ENCODE peak calls at places on chromosomes 11 and 22, in seven cellular contexts. W, P, O, M, T, C and X are unnamed samples. For H3K36me3, the result is how much of the 10 kb centered on the place peaks cover.

GRCh38 chr11:104556606-104557301 is 341.5 kb downstream of the CASP12 start:
- DNase-seq in W (no peak), P (no peak), O (no peak), M (no peak), T (no peak), C (no peak), X (no peak)

GRCh38 chr22:32333141-32333768 is 24.4 kb upstream of the RFPL3 start:
- DNase-seq in W (no peak), P (no peak), O (peak), M (no peak), T (peak), C (no peak), X (no peak)

GRCh38 chr22:40586781-40587180 is 49.7 kb downstream of the MRTFA start:
- DNase-seq in W (no peak), P (no peak), O (no peak), M (no peak), T (no peak), C (no peak), X (no peak)

GRCh38 chr11:86931965-86932332 is 23.2 kb downstream of the FZD4 start:
- DNase-seq in W (no peak), P (no peak), O (no peak), M (no peak), T (no peak), C (no peak), X (peak)

GRCh38 chr11:93718057-93718563 is 23.2 kb downstream of the TAF1D start:
- DNase-seq in W (no peak), P (no peak), O (no peak), M (no peak), T (no peak), C (no peak), X (no peak)

GRCh38 chr11:120511116-120511803 is at the start of gene GRIK4:
- DNase-seq in W (peak), P (peak), O (peak), M (peak), T (peak), C (peak), X (peak)

GRCh38 chr11:86595401-86595800 is 77.0 kb downstream of the ME3 start:
- DNase-seq in W (no peak), P (no peak), O (no peak), M (no peak), T (no peak), C (no peak), X (peak)

GRCh38 chr11:61862714-61863547 is 28.4 kb downstream of the FADS3 start:
- DNase-seq in W (no peak), P (no peak), O (no peak), M (no peak), T (no peak), C (no peak), X (no peak)

GRCh38 chr22:19853058-19853878 is 1.4 kb downstream of the GNB1L start:
- DNase-seq in W (no peak), P (peak), O (no peak), M (no peak), T (no peak), C (no peak), X (no peak)

GRCh38 chr11:45860764-45861510 is 13.7 kb downstream of the CRY2 start:
- DNase-seq in W (no peak), P (no peak), O (no peak), M (no peak), T (no peak), C (no peak), X (no peak)

GRCh38 chr22:45008853-45009751 is 703 bp downstream of the PHF21B start:
- DNase-seq in W (no peak), P (peak), O (no peak), M (no peak), T (no peak), C (no peak), X (no peak)

GRCh38 chr11:86741489-86742435 is 58.6 kb upstream of the PRSS23 start:
- DNase-seq in W (no peak), P (peak), O (no peak), M (no peak), T (peak), C (no peak), X (peak)

GRCh38 chr11:69153661-69154060 is 2.1 kb upstream of the SMIM38 start:
- DNase-seq in W (no peak), P (no peak), O (no peak), M (no peak), T (peak), C (no peak), X (no peak)

GRCh38 chr11:110857885-110858555 is 145.8 kb upstream of the ARHGAP20 start:
- DNase-seq in W (no peak), P (peak), O (no peak), M (no peak), T (no peak), C (no peak), X (peak)

GRCh38 chr11:27694992-27695391 is 5.3 kb downstream of the BDNF start:
- DNase-seq in W (no peak), P (peak), O (no peak), M (no peak), T (no peak), C (no peak), X (peak)

GRCh38 chr22:33726294-33726711 is 194.0 kb downstream of the LARGE1 start:
- DNase-seq in W (no peak), P (peak), O (no peak), M (no peak), T (no peak), C (no peak), X (peak)

GRCh38 chr22:31143537-31143936 is 3.2 kb upstream of the PLA2G3 start:
- DNase-seq in W (no peak), P (no peak), O (no peak), M (no peak), T (no peak), C (no peak), X (no peak)

GRCh38 chr11:116579857-116580727 is 192.7 kb downstream of the BUD13 start:
- DNase-seq in W (no peak), P (peak), O (no peak), M (no peak), T (no peak), C (no peak), X (no peak)

GRCh38 chr11:102762414-102762813 is 18.0 kb downstream of the MMP10 start:
- DNase-seq in W (no peak), P (no peak), O (no peak), M (no peak), T (no peak), C (no peak), X (peak)

GRCh38 chr22:37519268-37520195 is at the start of gene CARD10:
- DNase-seq in W (peak), P (peak), O (peak), M (no peak), T (no peak), C (no peak), X (peak)

GRCh38 chr22:48957311-48957986 is 870.2 kb downstream of the BRD1 start:
- DNase-seq in W (no peak), P (no peak), O (peak), M (no peak), T (peak), C (peak), X (no peak)

GRCh38 chr11:7020183-7020917 is at the start of the genes NLRP14 and ZNF214:
- DNase-seq in W (peak), P (peak), O (peak), M (peak), T (peak), C (peak), X (peak)

GRCh38 chr11:12680246-12680939 is 6.2 kb downstream of the TEAD1 start:
- DNase-seq in W (peak), P (peak), O (no peak), M (peak), T (peak), C (peak), X (peak)

GRCh38 chr11:82929121-82929520 is 27.6 kb downstream of the DDIAS start:
- DNase-seq in W (no peak), P (no peak), O (no peak), M (no peak), T (no peak), C (no peak), X (no peak)

GRCh38 chr11:12526789-12527188 is 147.4 kb upstream of the TEAD1 start:
- DNase-seq in W (no peak), P (no peak), O (no peak), M (no peak), T (no peak), C (no peak), X (peak)

GRCh38 chr11:118640332-118641154 is 33.1 kb downstream of the PHLDB1 start:
- DNase-seq in W (no peak), P (no peak), O (no peak), M (no peak), T (no peak), C (no peak), X (no peak)

GRCh38 chr11:28757725-28758515 is 649.7 kb downstream of the METTL15 start:
- DNase-seq in W (no peak), P (no peak), O (no peak), M (no peak), T (no peak), C (no peak), X (peak)

GRCh38 chr22:41048791-41049717 is 43.3 kb upstream of the EP300 start:
- DNase-seq in W (peak), P (peak), O (no peak), M (peak), T (peak), C (peak), X (no peak)

GRCh38 chr11:107696140-107696539 is 15.7 kb downstream of the SLN start:
- DNase-seq in W (no peak), P (peak), O (no peak), M (no peak), T (no peak), C (no peak), X (peak)

GRCh38 chr11:132718711-132719641 is 813.3 kb downstream of the OPCML start:
- DNase-seq in W (no peak), P (no peak), O (no peak), M (no peak), T (no peak), C (no peak), X (no peak)

GRCh38 chr11:124538019-124538418 is 5.4 kb downstream of the OR8B12 start:
- DNase-seq in W (no peak), P (peak), O (no peak), M (no peak), T (no peak), C (no peak), X (no peak)

GRCh38 chr22:44718418-44718817 is 16.4 kb downstream of the PRR5 start:
- DNase-seq in W (no peak), P (no peak), O (no peak), M (no peak), T (no peak), C (no peak), X (no peak)

GRCh38 chr11:126317681-126318641 is 14.1 kb downstream of the DCPS start:
- DNase-seq in W (peak), P (peak), O (no peak), M (no peak), T (peak), C (peak), X (peak)

GRCh38 chr22:44686873-44687600 is 15.0 kb upstream of the PRR5 start:
- DNase-seq in W (no peak), P (peak), O (no peak), M (no peak), T (no peak), C (no peak), X (peak)

GRCh38 chr11:22194907-22195306 is 2.0 kb downstream of the ANO5 start:
- DNase-seq in W (no peak), P (no peak), O (no peak), M (no peak), T (no peak), C (no peak), X (no peak)

GRCh38 chr11:45102810-45103621 is 43.4 kb upstream of the PRDM11 start:
- DNase-seq in W (no peak), P (peak), O (peak), M (no peak), T (peak), C (peak), X (peak)

GRCh38 chr11:134612416-134613030 is 200.5 kb upstream of the B3GAT1 start:
- DNase-seq in W (no peak), P (no peak), O (no peak), M (no peak), T (no peak), C (no peak), X (no peak)

GRCh38 chr11:102830328-102830727 is 13.1 kb downstream of the MMP3 start:
- DNase-seq in W (no peak), P (no peak), O (no peak), M (no peak), T (no peak), C (no peak), X (peak)

GRCh38 chr11:84437129-84438123 is 1151.3 kb upstream of the CCDC90B start:
- DNase-seq in W (no peak), P (peak), O (no peak), M (no peak), T (no peak), C (no peak), X (peak)

GRCh38 chr11:123405123-123405592 is 24.9 kb upstream of the GRAMD1B start:
- DNase-seq in W (peak), P (no peak), O (no peak), M (no peak), T (no peak), C (no peak), X (no peak)

DNA sequence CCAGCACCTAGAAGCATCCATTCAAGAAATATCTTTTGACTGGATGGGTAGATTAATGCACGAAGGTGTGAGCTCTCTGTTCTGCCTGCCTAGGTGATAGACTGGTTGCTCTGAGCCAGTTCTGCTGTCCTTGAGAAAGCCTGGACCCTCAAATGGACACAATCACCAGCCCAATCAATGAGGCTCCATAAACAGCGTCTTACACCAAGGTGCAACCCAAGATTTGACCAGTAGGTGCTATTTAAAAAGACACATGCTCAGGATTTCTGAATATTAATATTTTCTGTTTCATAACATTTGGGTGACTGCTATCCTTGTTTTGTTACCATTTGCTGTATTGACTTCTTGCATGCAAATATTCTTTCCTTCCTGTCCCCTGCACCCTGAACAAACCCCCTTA is 39.0 kb downstream of the PAMR1 start:
- DNase-seq in W (no peak), P (no peak), O (no peak), M (no peak), T (no peak), C (no peak), X (no peak)
- H3K36me3 ChIP-seq in W (under half), P (under half), O (under half), M (under half), T (under half), C (under half), X (under half)

DNA sequence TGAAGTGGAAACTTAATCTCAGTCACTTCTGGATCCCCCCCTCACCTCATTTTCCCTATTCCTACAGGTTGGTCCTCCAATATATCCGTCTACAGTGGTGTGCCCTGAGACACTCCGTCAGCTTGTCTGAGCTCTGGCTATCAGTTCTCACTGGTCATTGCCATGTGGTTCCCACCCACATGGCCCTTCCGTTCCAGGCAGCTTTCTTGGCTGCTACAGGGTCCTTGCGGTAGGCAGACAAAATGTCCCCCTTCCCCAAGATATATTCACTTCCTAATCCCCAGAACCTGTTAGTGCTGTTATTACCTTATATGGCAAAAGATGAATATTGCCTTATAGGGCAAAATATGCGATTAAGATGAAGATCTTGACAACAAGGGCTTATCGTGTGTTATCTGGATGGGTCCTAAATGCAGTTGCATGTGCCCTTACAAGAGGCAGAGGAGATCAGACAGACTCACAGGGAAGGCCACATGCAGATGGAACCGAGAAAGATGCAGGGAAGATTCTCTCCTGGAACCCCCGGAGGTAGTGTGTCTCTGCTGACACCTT is 35.7 kb upstream of the TSKU start:
- DNase-seq in W (no peak), P (no peak), O (no peak), M (no peak), T (no peak), C (no peak), X (no peak)
- H3K36me3 ChIP-seq in W (under half), P (under half), O (under half), M (under half), T (under half), C (under half), X (under half)

GRCh38 chr11:99960536-99960935 is 726.6 kb upstream of the ARHGAP42 start:
- DNase-seq in W (no peak), P (no peak), O (no peak), M (no peak), T (no peak), C (no peak), X (no peak)
- H3K36me3 ChIP-seq in W (under half), P (under half), O (under half), M (under half), T (under half), C (under half), X (under half)

DNA sequence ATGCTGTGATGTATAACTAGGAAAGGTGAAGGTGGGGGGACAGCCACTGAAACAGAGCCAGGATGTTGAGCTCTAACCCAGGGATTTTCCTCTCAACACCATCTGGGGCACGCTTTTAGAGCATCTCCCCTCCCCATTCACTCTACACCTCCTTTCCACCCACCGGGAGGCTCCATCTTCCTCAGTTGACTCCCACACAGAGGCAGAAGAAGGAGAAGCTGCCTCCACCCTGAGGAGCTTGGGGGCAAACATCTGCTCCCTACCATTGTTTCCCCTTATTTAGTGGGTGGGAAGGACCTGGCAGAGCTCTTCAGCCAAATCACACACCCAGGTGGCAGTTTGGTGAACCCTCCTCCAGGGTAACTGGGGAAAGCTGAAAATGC is 50.0 kb upstream of the ADA2 start:
- DNase-seq in W (no peak), P (no peak), O (no peak), M (no peak), T (no peak), C (no peak), X (no peak)
- H3K36me3 ChIP-seq in W (under half), P (under half), O (under half), M (under half), T (under half), C (under half), X (under half)

GRCh38 chr11:2393941-2394817 is 6.4 kb upstream of the TSSC4 start:
- DNase-seq in W (no peak), P (no peak), O (no peak), M (no peak), T (no peak), C (no peak), X (no peak)
- H3K36me3 ChIP-seq in W (half or more), P (under half), O (half or more), M (half or more), T (half or more), C (under half), X (under half)

DNA sequence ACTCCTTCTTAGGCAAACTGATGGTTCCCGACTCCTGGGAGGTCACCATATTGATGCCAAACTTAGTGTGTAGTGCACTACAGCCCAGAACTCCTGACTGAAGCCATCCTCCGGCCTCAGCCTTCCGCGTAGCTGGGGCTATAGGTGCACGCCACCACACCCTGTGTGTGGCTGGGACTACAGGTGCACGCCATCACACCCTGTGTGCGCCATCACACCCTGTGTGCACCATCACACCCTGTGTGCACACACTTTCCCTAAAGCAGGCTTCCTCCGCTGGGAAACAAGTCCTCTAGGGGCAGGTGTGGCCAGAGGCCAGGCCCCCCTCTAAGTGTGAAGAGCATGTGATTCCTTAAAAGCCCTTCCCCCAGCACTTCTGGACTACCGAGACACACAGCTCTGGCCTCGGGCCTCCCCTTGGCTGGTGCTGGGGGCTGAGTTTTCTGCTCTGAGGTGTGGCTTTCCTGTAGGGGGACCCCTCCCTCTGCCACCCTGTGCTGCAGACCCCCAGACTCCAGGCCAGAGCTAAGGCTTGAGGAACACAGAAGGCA is 81.7 kb downstream of the BCR start:
- DNase-seq in W (no peak), P (no peak), O (no peak), M (no peak), T (no peak), C (no peak), X (no peak)
- H3K36me3 ChIP-seq in W (under half), P (under half), O (under half), M (under half), T (half or more), C (under half), X (under half)

DNA sequence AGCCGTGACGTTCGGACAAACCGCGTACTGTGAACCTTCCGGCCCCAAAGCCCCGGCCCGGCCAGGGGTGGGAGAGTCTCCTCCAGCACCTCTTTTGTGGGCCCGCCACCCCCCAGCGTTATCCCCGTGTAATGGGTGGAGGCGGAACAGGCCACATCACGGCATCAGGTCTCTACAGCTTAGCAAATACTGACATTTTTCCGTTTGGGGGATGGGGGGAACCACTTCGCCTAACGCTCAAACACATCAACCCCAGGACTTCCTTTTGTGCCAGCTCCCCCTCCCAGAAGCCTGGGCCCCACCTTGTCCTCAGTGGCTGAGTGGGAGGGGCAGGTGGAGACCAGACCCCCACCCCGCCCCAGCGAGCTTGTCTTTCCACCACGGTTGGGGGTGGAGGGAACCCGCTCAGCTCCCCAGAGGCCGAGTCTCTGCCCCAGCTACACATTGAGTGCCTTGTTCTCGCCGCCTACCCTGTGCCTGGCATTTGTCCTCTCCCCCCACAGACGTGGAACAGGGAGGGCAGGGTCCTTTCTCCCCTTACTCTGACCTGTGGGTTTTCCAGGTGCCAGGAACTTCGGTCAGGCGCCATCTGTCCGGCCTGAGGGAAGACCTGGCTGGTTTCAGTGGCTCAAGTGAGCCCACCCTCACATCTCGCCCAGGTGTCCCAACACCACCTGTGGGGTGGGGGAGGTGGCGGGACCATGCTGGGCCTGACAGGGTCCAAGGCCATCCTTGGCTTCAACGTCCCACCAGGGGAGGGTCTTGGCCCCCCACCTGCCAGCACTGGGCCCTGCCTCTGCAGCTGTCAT is 29.6 kb downstream of the SBF1 start:
- DNase-seq in W (no peak), P (no peak), O (no peak), M (no peak), T (no peak), C (peak), X (no peak)
- H3K36me3 ChIP-seq in W (half or more), P (under half), O (under half), M (under half), T (half or more), C (under half), X (under half)

GRCh38 chr22:23749747-23750373 is 1.1 kb downstream of the ZNF70 start:
- DNase-seq in W (no peak), P (no peak), O (no peak), M (no peak), T (no peak), C (no peak), X (no peak)
- H3K36me3 ChIP-seq in W (under half), P (under half), O (under half), M (under half), T (under half), C (under half), X (under half)

GRCh38 chr22:47352920-47353700 is 590.7 kb downstream of the TBC1D22A start:
- DNase-seq in W (no peak), P (no peak), O (peak), M (no peak), T (peak), C (no peak), X (no peak)
- H3K36me3 ChIP-seq in W (under half), P (under half), O (under half), M (under half), T (under half), C (under half), X (under half)